ENCODE peak calls at places on chromosomes 4 and X, in four cellular contexts. C, V, S and E are unnamed samples.
A peak's percentile ranks its signal among the peaks of the same experiment; 100 is the strongest.

GRCh38 chrX:24117288-24117687 is 32.2 kb upstream of the ZFX start:
- DNase-seq in C (no peak), V (peak; percentile 74), S (peak; percentile 10), E (no peak)

GRCh38 chr4:4950891-4951290 is 68.4 kb downstream of the CYTL1 start:
- DNase-seq in V (no peak), C (no peak), S (no peak), E (no peak)

GRCh38 chr4:57073559-57073958 is 36.6 kb downstream of the IGFBP7 start:
- DNase-seq in C (no peak), S (no peak), V (no peak), E (no peak)

GRCh38 chr4:89024051-89024675 is 32.8 kb downstream of the FAM13A start:
- DNase-seq in V (peak; percentile 87), C (peak; percentile 30), S (peak; percentile 69), E (peak; percentile 5)

GRCh38 chrX:65607070-65607742 is 60.2 kb upstream of the MSN start:
- DNase-seq in C (no peak), S (no peak), V (peak; percentile 24), E (no peak)

GRCh38 chrX:24981030-24981429 is 34.7 kb downstream of the ARX start:
- DNase-seq in V (no peak), C (no peak), S (no peak), E (no peak)

GRCh38 chr4:138595731-138596465 is 353.7 kb upstream of the SLC7A11 start:
- DNase-seq in S (peak; percentile 13), C (no peak), V (peak; percentile 29), E (no peak)

GRCh38 chr4:102675142-102675541 is 85.6 kb downstream of the MANBA start:
- DNase-seq in C (no peak), S (no peak), V (peak; percentile 62), E (no peak)

GRCh38 chr4:73801692-73802091 is 34.8 kb upstream of the CXCL6 start:
- DNase-seq in V (no peak), C (no peak), S (no peak), E (no peak)

GRCh38 chr4:144820115-144820514 is 174.2 kb downstream of the HHIP start:
- DNase-seq in V (peak; percentile 85), S (no peak), C (no peak), E (no peak)

GRCh38 chrX:129658429-129658828 is 3.7 kb upstream of the APLN start:
- DNase-seq in C (no peak), V (no peak), S (no peak), E (no peak)

GRCh38 chr4:85737254-85737653 is 262.3 kb downstream of the ARHGAP24 start:
- DNase-seq in C (no peak), S (no peak), V (no peak), E (no peak)

GRCh38 chr4:17552427-17552826 is 24.6 kb upstream of the LAP3 start:
- DNase-seq in S (no peak), V (no peak), C (no peak), E (no peak)

GRCh38 chr4:1571165-1571908 is 112.8 kb downstream of the FAM53A start:
- DNase-seq in S (no peak), C (no peak), V (no peak), E (no peak)

GRCh38 chr4:188328966-188329365 is 189.7 kb downstream of the TRIML1 start:
- DNase-seq in C (no peak), S (no peak), V (no peak), E (no peak)

GRCh38 chr4:54082168-54082567 is 17.8 kb upstream of the CHIC2 start:
- DNase-seq in C (no peak), S (no peak), V (peak; percentile 98), E (no peak)

GRCh38 chrX:119809185-119809666 is 17.8 kb upstream of the RPL39 start:
- DNase-seq in V (peak; percentile 36), C (no peak), S (no peak), E (no peak)

GRCh38 chr4:134787315-134787714 is 585.7 kb upstream of the PABPC4L start:
- DNase-seq in V (no peak), C (no peak), S (no peak), E (no peak)

GRCh38 chr4:182555997-182556418 is 312.8 kb downstream of the TENM3 start:
- DNase-seq in V (peak; percentile 80), S (no peak), C (no peak), E (no peak)

GRCh38 chrX:139126493-139126892 is 404.0 kb upstream of the F9 start:
- DNase-seq in S (peak; percentile 28), V (no peak), C (no peak), E (no peak)

GRCh38 chr4:149113804-149114430 is 671.7 kb upstream of the NR3C2 start:
- DNase-seq in C (no peak), S (no peak), V (peak; percentile 8), E (no peak)

GRCh38 chrX:65697915-65698796 is 30.7 kb downstream of the MSN start:
- DNase-seq in S (no peak), V (peak; percentile 40), C (no peak), E (peak; percentile 26)

GRCh38 chrX:44415639-44416386 is 72.3 kb upstream of the EFHC2 start:
- DNase-seq in V (no peak), C (no peak), S (peak; percentile 10), E (no peak)

GRCh38 chrX:69032601-69033000 is 132.7 kb downstream of the PJA1 start:
- DNase-seq in C (no peak), S (no peak), V (no peak), E (no peak)

GRCh38 chrX:69031971-69032391 is 133.3 kb downstream of the PJA1 start:
- DNase-seq in S (no peak), C (no peak), V (peak; percentile 42), E (no peak)

GRCh38 chrX:69028761-69029120 is 136.5 kb downstream of the PJA1 start:
- DNase-seq in V (no peak), C (no peak), S (no peak), E (no peak)

GRCh38 chrX:69029696-69030245 is 135.5 kb downstream of the PJA1 start:
- DNase-seq in S (no peak), V (no peak), C (no peak), E (no peak)

GRCh38 chrX:69031181-69031580 is 134.1 kb downstream of the PJA1 start:
- DNase-seq in C (no peak), S (no peak), V (no peak), E (no peak)
- H3K4me1 ChIP-seq in C (no peaks in the 10 kb centered on the region), S (no peaks in the 10 kb centered on the region), V (peaks cover 6% of the 10 kb centered on the region), E (no peaks in the 10 kb centered on the region)

GRCh38 chr4:159103406-159104131 is 690 bp downstream of the RAPGEF2 start:
- DNase-seq in C (peak; percentile 43), S (peak; percentile 27), V (peak; percentile 49), E (peak; percentile 15)

GRCh38 chr4:159106636-159107035 is 3.8 kb downstream of the RAPGEF2 start:
- DNase-seq in V (no peak), C (no peak), S (no peak), E (no peak)

GRCh38 chr4:159102623-159103405 is at the start of gene RAPGEF2:
- DNase-seq in C (peak; percentile 94), V (peak; percentile 96), S (peak; percentile 95), E (peak; percentile 87)

GRCh38 chr4:159105761-159106243 is 2.9 kb downstream of the RAPGEF2 start:
- DNase-seq in S (no peak), V (peak; percentile 55), C (no peak), E (no peak)

DNA sequence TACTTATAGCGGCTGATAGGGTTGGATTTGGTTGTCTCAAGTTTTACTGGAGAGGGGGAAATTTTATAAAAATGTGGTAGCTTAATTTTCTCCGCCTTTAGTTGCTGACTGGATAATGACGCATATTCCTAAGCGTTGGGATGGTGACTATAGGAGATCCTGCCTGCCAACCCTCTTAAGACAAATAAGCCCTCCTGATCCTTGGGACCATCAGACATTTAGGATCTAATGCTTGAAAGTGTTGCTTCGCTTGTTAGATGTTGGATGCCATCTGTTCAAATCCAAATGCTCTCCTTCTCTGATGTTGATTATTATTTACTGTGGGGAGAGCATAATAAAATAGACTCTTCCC is 2.2 kb downstream of the RAPGEF2 start:
- DNase-seq in V (no peak), C (no peak), S (no peak), E (no peak)
- H3K4me1 ChIP-seq in V (peaks cover 22% of the 10 kb centered on the region), C (peaks cover 9% of the 10 kb centered on the region), S (no peaks in the 10 kb centered on the region), E (peaks cover 14% of the 10 kb centered on the region)

GRCh38 chr4:8202526-8203375 is 3.7 kb downstream of the SH3TC1 start:
- DNase-seq in V (no peak), S (no peak), C (no peak), E (no peak)
- H3K4me1 ChIP-seq in V (peaks cover 9% of the 10 kb centered on the region), S (peaks cover 26% of the 10 kb centered on the region), C (peaks cover 17% of the 10 kb centered on the region), E (peaks cover 54% of the 10 kb centered on the region)

GRCh38 chr4:168609369-168609768 is 112.5 kb downstream of the PALLD start:
- DNase-seq in C (no peak), S (no peak), V (no peak), E (no peak)
- H3K4me1 ChIP-seq in C (no peaks in the 10 kb centered on the region), S (no peaks in the 10 kb centered on the region), V (peaks cover 23% of the 10 kb centered on the region), E (no peaks in the 10 kb centered on the region)

GRCh38 chr4:78956979-78957378 is 17.7 kb upstream of the PAQR3 start:
- DNase-seq in V (no peak), C (no peak), S (no peak), E (no peak)

GRCh38 chr4:78962597-78963115 is 23.4 kb upstream of the PAQR3 start:
- DNase-seq in S (no peak), V (peak; percentile 14), C (no peak), E (no peak)

DNA sequence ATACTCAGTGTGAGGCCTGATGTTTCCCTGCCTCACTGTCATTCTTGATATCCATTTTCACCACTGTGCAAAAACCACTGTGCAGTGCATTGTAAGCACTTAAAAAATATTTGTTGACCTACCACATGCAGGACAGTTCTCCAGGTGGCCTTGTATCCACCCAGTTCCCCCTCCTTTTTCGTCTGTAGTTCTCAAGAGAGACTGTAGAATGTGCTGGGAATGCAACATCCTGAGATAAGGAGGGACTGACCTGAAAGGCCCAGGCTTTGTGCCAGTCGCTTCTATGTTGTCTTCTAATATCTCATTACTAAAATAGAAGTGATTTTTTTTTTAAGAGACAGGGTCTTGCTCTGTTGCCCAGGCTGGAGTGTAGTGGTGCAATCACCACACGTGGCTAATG is 21.7 kb upstream of the PAQR3 start:
- DNase-seq in S (no peak), V (no peak), C (no peak), E (no peak)
- H3K4me1 ChIP-seq in S (no peaks in the 10 kb centered on the region), V (peaks cover 6% of the 10 kb centered on the region), C (no peaks in the 10 kb centered on the region), E (no peaks in the 10 kb centered on the region)

DNA sequence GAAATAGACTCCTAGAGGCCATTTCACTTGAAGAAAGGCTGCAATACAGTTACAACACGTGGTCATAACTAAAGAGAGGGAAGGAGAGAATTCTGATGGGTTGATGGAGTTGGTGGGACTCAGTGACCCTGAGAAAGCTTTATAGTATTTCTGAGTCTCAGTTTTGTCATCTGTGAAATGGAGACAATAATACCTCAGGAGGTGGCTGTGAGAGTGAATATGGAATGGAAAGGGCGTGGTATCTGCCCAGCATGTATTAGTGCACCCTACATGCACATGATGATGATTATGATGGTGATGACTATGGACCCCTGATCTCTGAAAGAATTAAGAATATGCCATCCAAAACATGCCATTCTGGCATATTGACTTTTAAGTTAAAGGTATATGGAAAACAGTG is 66.0 kb downstream of the RHOH start:
- DNase-seq in V (no peak), S (no peak), C (no peak), E (no peak)
- H3K4me1 ChIP-seq in V (no peaks in the 10 kb centered on the region), S (no peaks in the 10 kb centered on the region), C (no peaks in the 10 kb centered on the region), E (peaks cover 85% of the 10 kb centered on the region)

GRCh38 chr4:118927976-118928375 is 39.3 kb downstream of the SYNPO2 start:
- DNase-seq in V (peak; percentile 60), C (peak; percentile 45), S (no peak), E (no peak)
- H3K4me1 ChIP-seq in V (no peaks in the 10 kb centered on the region), C (no peaks in the 10 kb centered on the region), S (no peaks in the 10 kb centered on the region), E (no peaks in the 10 kb centered on the region)

GRCh38 chr4:10097906-10098769 is 18.5 kb downstream of the WDR1 start:
- DNase-seq in S (no peak), V (no peak), C (no peak), E (no peak)
- H3K4me1 ChIP-seq in S (peaks cover 3% of the 10 kb centered on the region), V (peaks cover 67% of the 10 kb centered on the region), C (peaks cover 9% of the 10 kb centered on the region), E (peaks cover 97% of the 10 kb centered on the region)